ENCODE peak calls at places on chromosomes 4 and X, in five cellular contexts. P, T, C, D and K are unnamed samples.

GRCh38 chr4:156673483-156673882 is 298.1 kb downstream of the PDGFC start:
- DNase-seq in P (no peak), T (no peak), C (no peak), D (no peak), K (no peak)

GRCh38 chr4:166252487-166253402 is 379.7 kb downstream of the TLL1 start:
- DNase-seq in P (no peak), T (no peak), C (peak; percentile 18), D (peak; percentile 16), K (no peak)

GRCh38 chr4:117264072-117264471 is 178.7 kb upstream of the TRAM1L1 start:
- DNase-seq in P (no peak), T (no peak), C (no peak), D (no peak), K (no peak)

GRCh38 chrX:30488092-30488491 is 89.5 kb downstream of the TASL start:
- DNase-seq in P (no peak), T (no peak), C (no peak), D (peak; percentile 46), K (no peak)

GRCh38 chrX:39440734-39441305 is 639.6 kb downstream of the MID1IP1 start:
- DNase-seq in P (no peak), T (no peak), C (no peak), D (no peak), K (no peak)

GRCh38 chrX:130716822-130717405 is 186.1 kb downstream of the ENOX2 start:
- DNase-seq in P (no peak), T (no peak), C (no peak), D (no peak), K (no peak)

GRCh38 chrX:119502727-119503483 is 34.7 kb downstream of the SLC25A5 start:
- DNase-seq in P (no peak), T (no peak), C (peak; percentile 77), D (peak; percentile 21), K (peak; percentile 72)

GRCh38 chr4:40583850-40584439 is 45.7 kb downstream of the RBM47 start:
- DNase-seq in P (peak; percentile 65), T (no peak), C (no peak), D (no peak), K (no peak)

GRCh38 chrX:93875621-93876282 is 201.7 kb downstream of the FAM133A start:
- DNase-seq in P (no peak), T (no peak), C (no peak), D (no peak), K (no peak)

GRCh38 chr4:165294907-165295306 is 32.6 kb upstream of the MSMO1 start:
- DNase-seq in P (no peak), T (no peak), C (no peak), D (no peak), K (no peak)

GRCh38 chr4:89000844-89001360 is 56.1 kb downstream of the FAM13A start:
- DNase-seq in P (no peak), T (no peak), C (peak; percentile 95), D (peak; percentile 80), K (no peak)

GRCh38 chr4:5205981-5206380 is 154.7 kb downstream of the STK32B start:
- DNase-seq in P (no peak), T (no peak), C (no peak), D (no peak), K (no peak)

GRCh38 chr4:3193531-3194203 is 55.3 kb upstream of the MSANTD1 start:
- DNase-seq in P (no peak), T (no peak), C (peak; percentile 2), D (no peak), K (no peak)

GRCh38 chr4:98833384-98833783 is 95.5 kb downstream of the EIF4E start:
- DNase-seq in P (no peak), T (no peak), C (no peak), D (no peak), K (no peak)

GRCh38 chr4:153486281-153487151 is 20.4 kb downstream of the TMEM131L start:
- DNase-seq in P (peak; percentile 94), T (no peak), C (no peak), D (peak; percentile 80), K (peak; percentile 33)

GRCh38 chrX:9465380-9466114 is 689 bp downstream of the TBL1X start:
- DNase-seq in P (peak; percentile 85), T (no peak), C (no peak), D (no peak), K (no peak)

GRCh38 chrX:139429913-139430312 is 100.6 kb upstream of the F9 start:
- DNase-seq in P (no peak), T (no peak), C (no peak), D (peak; percentile 0), K (no peak)

GRCh38 chr4:107719927-107720722 is at the start of gene PAPSS1:
- DNase-seq in P (peak; percentile 97), T (peak; percentile 84), C (peak; percentile 99), D (peak; percentile 89), K (peak; percentile 97)

GRCh38 chrX:136048446-136048845 is 63.2 kb downstream of the SLC9A6 start:
- DNase-seq in P (no peak), T (no peak), C (no peak), D (no peak), K (no peak)

GRCh38 chr4:148574502-148574901 is 132.3 kb upstream of the NR3C2 start:
- DNase-seq in P (no peak), T (no peak), C (no peak), D (no peak), K (no peak)